ENCODE peak calls at places on chromosomes 13 and 19, in five cellular contexts. O is endothelial cell of umbilical vein, D is upper lobe of left lung, M is tibial nerve, W is HepG2. U is an unnamed sample.

GRCh38 chr13:30477346-30478235 is 11.9 kb upstream of the HMGB1 start:
- DNase-seq in O (no peak), M (no peak), D (no peak), W (no peak), U (no peak)

GRCh38 chr13:107992542-107992941 is 222.8 kb downstream of the LIG4 start:
- DNase-seq in D (peak; percentile 27), W (no peak), M (no peak), O (no peak), U (no peak)

GRCh38 chr19:49216076-49216475 is 58.5 kb downstream of the TRPM4 start:
- DNase-seq in W (no peak), O (no peak), M (no peak), D (no peak), U (no peak)

GRCh38 chr19:48085077-48085476 is 25.5 kb downstream of the PLA2G4C start:
- DNase-seq in W (no peak), M (no peak), O (no peak), D (no peak), U (no peak)

GRCh38 chr19:343451-343931 is 1.1 kb downstream of the MIER2 start:
- DNase-seq in W (no peak), M (no peak), D (no peak), O (peak; percentile 17), U (peak; percentile 46)

GRCh38 chr13:49053899-49054298 is 78.2 kb downstream of the FNDC3A start:
- DNase-seq in W (no peak), D (no peak), O (no peak), M (no peak), U (no peak)

GRCh38 chr13:62747629-62748028 is 1332.0 kb upstream of the PCDH20 start:
- DNase-seq in M (no peak), D (no peak), O (no peak), W (no peak), U (no peak)

GRCh38 chr13:44068169-44068568 is 188.5 kb downstream of the LACC1 start:
- DNase-seq in M (no peak), W (no peak), O (no peak), D (no peak), U (no peak)

GRCh38 chr19:46729696-46730095 is 12.8 kb upstream of the PRKD2 start:
- DNase-seq in W (no peak), M (no peak), D (no peak), O (no peak), U (no peak)

GRCh38 chr13:113722921-113723320 is 36.1 kb upstream of the TMEM255B start:
- DNase-seq in D (no peak), O (no peak), W (no peak), M (no peak), U (peak; percentile 50)

GRCh38 chr19:49749771-49750170 is 13.3 kb downstream of the TSKS start:
- DNase-seq in O (no peak), D (no peak), W (no peak), M (no peak), U (no peak)

GRCh38 chr19:9700229-9700981 is 25.5 kb upstream of the ZNF562 start:
- DNase-seq in D (no peak), W (no peak), O (no peak), M (no peak), U (no peak)

GRCh38 chr13:94811753-94812152 is 99.4 kb upstream of the SOX21 start:
- DNase-seq in O (no peak), W (no peak), M (no peak), D (no peak), U (no peak)

GRCh38 chr19:49678970-49679831 is 2.1 kb downstream of the PRMT1 start:
- DNase-seq in W (no peak), D (no peak), M (no peak), O (no peak), U (no peak)

GRCh38 chr13:20099319-20099718 is 61.5 kb downstream of the GJA3 start:
- DNase-seq in O (no peak), D (no peak), W (no peak), M (no peak), U (no peak)

GRCh38 chr19:40139533-40140287 is 49.0 kb upstream of the ZNF780A start:
- DNase-seq in D (no peak), M (no peak), W (peak; percentile 35), O (peak; percentile 50), U (peak; percentile 60)

GRCh38 chr13:100671389-100672182 is 3.0 kb downstream of the TMTC4 start:
- DNase-seq in W (peak; percentile 20), O (no peak), D (no peak), M (no peak), U (no peak)

GRCh38 chr13:113729329-113730019 is 29.6 kb upstream of the TMEM255B start:
- DNase-seq in O (no peak), M (no peak), D (no peak), W (no peak), U (no peak)

GRCh38 chr19:435707-436412 is 25.0 kb downstream of the SHC2 start:
- DNase-seq in O (no peak), M (no peak), D (no peak), W (no peak), U (no peak)

GRCh38 chr19:756821-757688 is 6.1 kb downstream of the MISP start:
- DNase-seq in M (no peak), O (no peak), D (no peak), W (no peak), U (no peak)

GRCh38 chr19:15673176-15673654 is 328 bp downstream of the CYP4F12 start:
- DNase-seq in O (no peak), D (no peak), W (peak; percentile 90), M (no peak), U (no peak)

GRCh38 chr19:28037186-28037585 is 1175.8 kb downstream of the UQCRFS1 start:
- DNase-seq in O (no peak), W (no peak), D (no peak), M (no peak), U (no peak)

GRCh38 chr13:50375792-50376191 is 360.5 kb downstream of the KCNRG start:
- DNase-seq in D (no peak), O (no peak), M (no peak), W (no peak), U (no peak)

GRCh38 chr19:7293795-7294570 is at the start of gene INSR:
- DNase-seq in O (peak; percentile 90), M (peak; percentile 79), D (peak; percentile 84), W (peak; percentile 83), U (peak; percentile 92)

GRCh38 chr13:75704194-75704941 is 68.2 kb downstream of the LMO7 start:
- DNase-seq in W (no peak), D (no peak), M (no peak), O (peak; percentile 57), U (no peak)

GRCh38 chr19:11399667-11400066 is 15.6 kb upstream of the EPOR start:
- DNase-seq in D (no peak), O (no peak), W (no peak), M (no peak), U (no peak)

GRCh38 chr19:4844348-4845179 is 13.1 kb upstream of the TICAM1 start:
- DNase-seq in W (peak; percentile 75), D (no peak), O (no peak), M (no peak), U (no peak)

GRCh38 chr19:4007836-4008539 is 452 bp downstream of the PIAS4 start:
- DNase-seq in D (peak; percentile 49), M (no peak), O (peak; percentile 36), W (peak; percentile 18), U (peak; percentile 63)

GRCh38 chr13:114118086-114118762 is 14.2 kb downstream of the RASA3 start:
- DNase-seq in M (no peak), D (no peak), O (no peak), W (peak; percentile 62), U (no peak)

GRCh38 chr19:11168568-11168967 is 13.0 kb upstream of the SPC24 start:
- DNase-seq in W (no peak), O (peak; percentile 98), D (no peak), M (no peak), U (no peak)

GRCh38 chr19:56720281-56720680 is 48.7 kb upstream of the ZNF835 start:
- DNase-seq in O (no peak), D (no peak), M (no peak), W (peak; percentile 12), U (no peak)

GRCh38 chr13:65292488-65292901 is 1937.6 kb downstream of the PCDH9 start:
- DNase-seq in O (peak; percentile 32), M (no peak), D (no peak), W (no peak), U (no peak)

GRCh38 chr13:98490866-98491265 is 86.0 kb downstream of the STK24 start:
- DNase-seq in M (no peak), O (no peak), D (no peak), W (no peak), U (no peak)

DNA sequence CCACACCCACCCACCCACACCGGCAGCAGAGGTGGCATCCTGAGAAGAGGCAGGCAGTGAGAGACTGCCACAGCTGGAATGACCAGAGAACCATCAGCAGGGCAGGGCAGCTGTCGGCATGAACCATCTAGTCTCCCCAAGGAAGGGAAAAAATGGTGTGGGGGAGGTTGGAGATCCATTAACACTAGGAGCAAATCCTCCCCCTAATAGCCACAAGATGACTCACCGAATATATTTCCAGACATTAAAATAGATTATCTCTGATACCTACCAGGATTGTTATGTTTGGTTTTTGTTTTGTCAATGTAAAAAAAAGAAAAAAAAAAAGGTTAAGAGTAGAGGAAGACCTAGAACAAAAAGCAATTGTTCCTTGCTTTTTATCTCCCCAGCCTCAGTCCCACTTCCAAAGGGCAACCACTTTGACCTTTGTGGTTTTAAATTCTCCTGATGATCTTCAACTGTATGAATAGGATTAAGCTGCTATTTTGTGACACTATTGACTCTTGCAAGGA is 34.2 kb downstream of the THSD1 start:
- DNase-seq in M (no peak), D (no peak), W (peak; percentile 66), O (peak; percentile 76), U (no peak)
- TF ChIP-seq POLR2A in M (no peak), D (no peak), W (no peak), O (no peak), U (no peak)

GRCh38 chr13:55534306-55534705 is 1606.4 kb upstream of the PRR20A start:
- DNase-seq in W (no peak), O (no peak), D (no peak), M (no peak), U (no peak)

GRCh38 chr13:55538424-55538823 is 1602.3 kb upstream of the PRR20A start:
- DNase-seq in O (no peak), D (no peak), W (no peak), M (no peak), U (no peak)
- TF ChIP-seq POLR2A in O (no peak), D (no peak), W (no peak), M (no peak), U (no peak)

DNA sequence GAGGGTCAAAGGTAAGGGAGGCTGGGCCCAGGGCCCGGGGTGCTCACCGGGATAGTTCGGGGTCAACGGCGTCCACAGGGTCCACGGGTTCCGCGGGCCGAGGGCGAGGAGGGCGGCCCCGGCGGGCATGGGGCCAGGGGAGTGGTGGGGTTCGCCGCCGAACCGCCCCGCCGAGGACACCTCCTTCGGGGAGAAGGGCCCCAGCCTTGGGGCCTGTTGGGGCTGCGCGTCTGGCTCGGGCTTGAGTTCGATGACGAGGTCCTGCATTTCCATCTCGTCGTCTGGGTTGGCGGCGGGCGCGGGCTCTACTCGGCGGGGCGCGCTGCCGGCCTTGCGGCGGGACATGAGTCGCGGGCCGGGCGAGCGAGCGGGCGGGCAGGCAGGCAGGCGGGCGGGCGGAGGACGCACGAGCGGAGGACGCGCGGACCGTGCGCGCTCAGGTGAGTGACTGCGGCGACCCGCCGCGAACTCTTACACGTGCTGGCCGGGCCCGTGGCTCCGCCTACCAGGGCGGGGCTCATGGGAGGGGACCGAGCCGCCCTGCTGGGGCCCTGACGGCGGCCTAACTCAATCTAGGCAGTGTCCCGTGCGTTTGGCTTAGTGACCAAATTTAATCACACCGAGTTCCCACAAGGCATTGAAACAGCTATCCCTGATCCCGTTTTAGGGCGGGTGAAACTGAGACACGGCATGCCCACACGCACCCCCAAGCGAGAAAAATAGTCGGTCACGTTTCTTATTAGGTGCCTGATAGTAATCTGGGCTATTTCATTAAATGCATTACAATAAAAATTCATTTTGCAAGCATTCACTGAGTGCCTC is at the start of gene ZNF296:
- DNase-seq in M (peak; percentile 41), D (peak; percentile 91), O (peak; percentile 44), W (peak; percentile 75), U (peak; percentile 89)
- TF ChIP-seq POLR2A in M (peak; percentile 30), D (no peak), O (peak; percentile 47), W (peak; percentile 93), U (peak; percentile 32)

GRCh38 chr19:8321067-8321759 is at the start of the genes NDUFA7 and RPS28:
- DNase-seq in D (peak; percentile 95), O (peak; percentile 97), M (peak; percentile 95), W (peak; percentile 85), U (peak; percentile 98)
- TF ChIP-seq POLR2A in D (peak; percentile 83), O (peak; percentile 97), M (peak; percentile 93), W (peak; percentile 90), U (peak; percentile 97)

U was measured in erythroblast.